ENCODE peak calls at places on chromosomes 11 and 22, in six cellular contexts. T, D, V, X, N and J are unnamed samples. For H3K4me1 and H3K9me3, the result is how much of the 10 kb centered on the place peaks cover.

GRCh38 chr22:45852826-45853225 is 124.1 kb downstream of the WNT7B start:
- DNase-seq in T (no peak), D (no peak), V (no peak), X (no peak), N (no peak), J (no peak)

GRCh38 chr11:15006139-15006759 is 34.1 kb upstream of the CALCA start:
- DNase-seq in T (peak), D (no peak), V (no peak), X (peak), N (peak), J (no peak)

GRCh38 chr11:95325777-95326258 is 94.8 kb upstream of the SESN3 start:
- DNase-seq in T (no peak), D (no peak), V (no peak), X (no peak), N (no peak), J (no peak)

GRCh38 chr22:26433805-26434204 is 4.7 kb downstream of the ASPHD2 start:
- DNase-seq in T (no peak), D (no peak), V (no peak), X (no peak), N (no peak), J (no peak)

GRCh38 chr11:8689726-8690255 is 7.2 kb downstream of the RPL27A start:
- DNase-seq in T (peak), D (no peak), V (no peak), X (no peak), N (no peak), J (no peak)

GRCh38 chr11:23932485-23932898 is 564.4 kb upstream of the LUZP2 start:
- DNase-seq in T (no peak), D (no peak), V (no peak), X (no peak), N (no peak), J (no peak)

GRCh38 chr11:61890536-61891330 is 612 bp downstream of the FADS3 start:
- DNase-seq in T (peak), D (peak), V (peak), X (no peak), N (peak), J (peak)

GRCh38 chr11:76666408-76666807 is 4.1 kb downstream of the LRRC32 start:
- DNase-seq in T (peak), D (no peak), V (peak), X (no peak), N (peak), J (peak)

GRCh38 chr11:122655527-122656072 is at the start of gene UBASH3B:
- DNase-seq in T (peak), D (peak), V (peak), X (peak), N (peak), J (peak)

GRCh38 chr11:85951049-85951405 is 95.8 kb downstream of the CCDC83 start:
- DNase-seq in T (no peak), D (no peak), V (no peak), X (no peak), N (no peak), J (no peak)
- H3K4me1 ChIP-seq in T (under half), D (under half), V (half or more), X (under half), N (under half), J (under half)

DNA sequence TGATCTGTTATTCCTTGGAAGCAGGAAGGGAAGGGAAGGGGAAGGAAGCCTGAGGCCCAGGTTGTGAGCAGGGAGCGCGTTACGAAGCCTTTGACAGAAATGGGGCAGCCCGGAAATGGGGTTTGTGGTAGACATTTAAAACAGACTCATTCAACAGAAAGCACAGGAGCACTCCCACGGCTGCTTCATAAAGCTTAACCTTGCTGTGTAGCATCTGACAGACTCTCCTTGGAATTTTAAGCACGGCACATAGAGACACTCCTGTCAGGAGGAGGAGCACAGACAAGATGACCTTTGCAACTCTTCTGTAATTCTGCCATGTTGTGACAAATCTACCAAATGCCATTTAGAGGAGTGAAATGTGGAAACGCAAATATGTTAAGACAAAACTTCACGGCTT is 131.6 kb downstream of the FBXO7 start:
- DNase-seq in T (no peak), D (no peak), V (no peak), X (no peak), N (no peak), J (no peak)
- H3K9me3 ChIP-seq in T (under half), D (under half), V (under half), X (under half), N (under half), J (under half)

GRCh38 chr11:73404506-73405145 is 28.4 kb downstream of the RELT start:
- DNase-seq in T (no peak), D (no peak), V (no peak), X (no peak), N (no peak), J (no peak)
- H3K27ac ChIP-seq in T (no peak), D (no peak), V (no peak), X (no peak), N (no peak), J (peak)

GRCh38 chr22:27870234-27871191 is 48.5 kb downstream of the PITPNB start:
- DNase-seq in T (no peak), D (no peak), V (no peak), X (no peak), N (no peak), J (no peak)

GRCh38 chr22:27867958-27868737 is 50.9 kb downstream of the PITPNB start:
- DNase-seq in T (no peak), D (no peak), V (no peak), X (no peak), N (no peak), J (no peak)

GRCh38 chr22:27866136-27867091 is 52.6 kb downstream of the PITPNB start:
- DNase-seq in T (no peak), D (peak), V (peak), X (no peak), N (no peak), J (no peak)

GRCh38 chr22:27868738-27869282 is 50.2 kb downstream of the PITPNB start:
- DNase-seq in T (no peak), D (no peak), V (no peak), X (no peak), N (no peak), J (no peak)

GRCh38 chr22:27867114-27867957 is 51.7 kb downstream of the PITPNB start:
- DNase-seq in T (no peak), D (no peak), V (no peak), X (no peak), N (no peak), J (no peak)
- H3K4me1 ChIP-seq in T (under half), D (under half), V (under half), X (under half), N (under half), J (half or more)

DNA sequence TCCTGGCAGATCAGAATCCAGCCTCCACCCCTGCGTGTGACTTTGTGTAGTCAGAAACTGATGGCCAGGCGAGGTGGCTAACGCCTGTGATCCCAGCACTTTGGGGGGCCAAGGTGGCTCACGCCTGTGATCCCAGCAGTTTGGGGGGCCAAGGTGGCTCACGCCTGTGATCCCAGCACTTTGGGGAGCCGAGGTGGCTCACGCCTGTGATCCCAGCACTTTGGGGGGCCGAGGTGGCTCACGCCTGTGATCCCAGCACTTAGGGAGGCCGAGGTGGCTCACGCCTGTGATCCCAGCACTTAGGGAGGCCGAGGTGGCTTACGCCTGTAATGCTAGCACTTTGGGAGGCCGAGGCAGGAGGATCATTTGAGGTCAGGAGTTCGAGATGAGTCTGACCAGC is 5.2 kb downstream of the NCAPH2 start:
- DNase-seq in T (no peak), D (no peak), V (no peak), X (no peak), N (no peak), J (no peak)
- H3K9me3 ChIP-seq in T (under half), D (under half), V (under half), X (under half), N (under half), J (under half)

DNA sequence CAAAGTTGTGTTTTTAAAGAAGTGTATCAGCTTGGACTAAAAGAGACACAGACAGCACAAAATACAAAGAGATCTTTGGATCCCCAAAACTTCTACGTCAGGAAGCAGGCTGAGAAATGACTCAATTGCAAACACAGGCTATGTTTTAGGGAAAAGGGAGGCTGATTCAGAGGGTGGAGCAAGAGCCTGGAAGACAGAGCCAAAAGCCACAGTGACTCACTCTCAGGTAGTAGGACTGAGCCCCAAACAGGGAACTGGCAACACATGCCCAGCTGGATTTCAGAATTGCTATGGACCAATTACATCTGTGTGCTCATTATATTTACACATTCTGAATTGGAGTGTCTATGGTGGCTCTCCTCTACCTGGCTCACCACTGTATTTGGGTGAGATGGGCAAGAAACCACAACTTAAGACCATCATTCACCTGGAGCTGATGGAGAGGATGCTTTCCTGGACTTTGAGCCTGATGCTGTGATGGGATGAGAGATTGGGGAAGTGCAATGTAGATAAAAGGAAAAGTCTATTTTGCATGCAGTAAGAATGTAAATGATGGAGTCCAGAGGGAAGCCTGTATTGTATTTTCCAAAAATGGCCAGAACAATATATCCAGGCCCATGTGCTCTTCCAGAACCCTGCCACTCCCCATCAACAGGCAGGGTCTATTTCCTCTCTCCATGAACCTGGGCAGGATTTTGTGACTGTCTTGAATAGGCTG is 20.8 kb upstream of the LINC01488 start:
- DNase-seq in T (no peak), D (no peak), V (no peak), X (no peak), N (no peak), J (no peak)
- H3K27ac ChIP-seq in T (no peak), D (no peak), V (no peak), X (no peak), N (no peak), J (peak)